ENCODE peak calls at places on chromosomes 6 and 20, in six cellular contexts. R is endodermal cell, G is psoas muscle, J is colonic mucosa, E is adrenal gland, T is uterus. M is an unnamed sample. For H3K9me3, the result is how much of the 10 kb centered on the place peaks cover.

GRCh38 chr20:19552144-19552895 is 205.7 kb upstream of the RIN2 start:
- DNase-seq in R (peak), G (no peak), J (no peak), E (peak), T (peak), M (no peak)

GRCh38 chr6:40891686-40892085 is 147.3 kb downstream of the UNC5CL start:
- DNase-seq in R (no peak), G (no peak), J (no peak), E (no peak), T (no peak), M (no peak)

GRCh38 chr20:38970302-38970701 is 8.2 kb downstream of the DHX35 start:
- DNase-seq in R (no peak), G (no peak), J (no peak), E (no peak), T (no peak), M (no peak)

GRCh38 chr20:32252189-32252588 is 25.3 kb upstream of the KIF3B start:
- DNase-seq in R (no peak), G (no peak), J (no peak), E (no peak), T (no peak), M (no peak)

GRCh38 chr6:162090734-162091133 is 636.8 kb downstream of the PRKN start:
- DNase-seq in R (no peak), G (no peak), J (no peak), E (no peak), T (no peak), M (no peak)

GRCh38 chr6:140571139-140571538 is 1196.7 kb upstream of the CITED2 start:
- DNase-seq in R (no peak), G (no peak), J (no peak), E (no peak), T (no peak), M (no peak)

GRCh38 chr6:138182939-138183791 is 21.4 kb downstream of the ARFGEF3 start:
- DNase-seq in R (peak), G (no peak), J (peak), E (no peak), T (no peak), M (no peak)

GRCh38 chr6:113610377-113610988 is 246.7 kb upstream of the MARCKS start:
- DNase-seq in R (no peak), G (no peak), J (no peak), E (no peak), T (no peak), M (no peak)

GRCh38 chr6:30826961-30827342 is 57.4 kb upstream of the DDR1 start:
- DNase-seq in R (peak), G (peak), J (peak), E (no peak), T (no peak), M (no peak)

GRCh38 chr6:45586216-45587171 is 208.8 kb upstream of the SUPT3H start:
- DNase-seq in R (peak), G (no peak), J (no peak), E (no peak), T (no peak), M (no peak)

GRCh38 chr6:34529665-34530327 is 26.3 kb downstream of the SPDEF start:
- DNase-seq in R (no peak), G (no peak), J (peak), E (no peak), T (no peak), M (no peak)

GRCh38 chr6:43952746-43953145 is 174.5 kb downstream of the MRPL14 start:
- DNase-seq in R (peak), G (no peak), J (no peak), E (peak), T (peak), M (no peak)

GRCh38 chr6:162849269-162849668 is 121.5 kb downstream of the PACRG start:
- DNase-seq in R (peak), G (no peak), J (no peak), E (no peak), T (no peak), M (no peak)

GRCh38 chr20:33578510-33578909 is 83.6 kb upstream of the C20orf144 start:
- DNase-seq in R (no peak), G (no peak), J (no peak), E (no peak), T (no peak), M (peak)

GRCh38 chr6:17869010-17869752 is 118.3 kb downstream of the KIF13A start:
- DNase-seq in R (no peak), G (no peak), J (no peak), E (no peak), T (no peak), M (no peak)

DNA sequence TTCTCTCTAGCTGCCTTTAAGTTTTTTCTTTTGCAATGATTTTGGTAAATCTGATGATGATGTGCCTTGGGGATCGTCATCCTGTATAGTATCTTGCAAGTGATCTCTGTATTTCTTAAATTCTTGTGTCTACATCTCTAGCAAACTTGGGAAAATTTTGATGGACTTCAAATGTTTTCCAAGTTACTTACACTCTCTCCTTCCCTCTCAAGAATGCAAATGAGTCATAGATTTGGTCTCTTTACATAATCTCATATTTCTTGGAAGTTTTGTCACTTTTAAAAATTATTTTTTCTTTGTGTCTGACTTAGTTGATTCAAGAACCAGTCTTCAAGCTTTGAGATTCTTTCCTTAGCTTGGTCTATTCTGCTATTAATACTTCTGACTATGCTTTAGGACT is 176.4 kb downstream of the TBC1D32 start:
- DNase-seq in R (no peak), G (no peak), J (no peak), E (no peak), T (no peak), M (no peak)
- H3K9me3 ChIP-seq in R (under half), G (under half), J (under half), E (under half), T (under half), M (under half)

DNA sequence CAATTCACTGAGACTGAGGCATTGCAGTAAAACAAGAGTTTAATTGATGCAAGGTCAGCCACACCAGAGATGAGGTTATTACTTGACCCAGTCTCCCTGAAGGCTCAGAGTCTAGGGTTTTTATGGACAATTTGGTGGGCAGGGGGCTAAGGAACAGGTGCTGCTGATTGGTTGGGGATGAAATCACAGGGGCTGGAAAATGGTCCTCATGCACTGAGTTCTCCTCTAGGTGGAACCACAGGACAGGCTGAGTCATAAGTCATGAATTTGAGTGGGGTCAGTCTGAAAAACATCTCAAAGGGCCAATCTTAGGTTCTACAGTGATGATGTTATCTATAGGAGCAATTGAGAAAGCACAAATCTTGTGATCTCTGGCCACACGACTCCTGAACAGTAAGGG is 6.0 kb upstream of the MRS2 start:
- DNase-seq in R (no peak), G (no peak), J (no peak), E (no peak), T (no peak), M (no peak)
- TF ChIP-seq CTCF in R (no peak), G (no peak), J (no peak), E (no peak), T (no peak), M (no peak)

DNA sequence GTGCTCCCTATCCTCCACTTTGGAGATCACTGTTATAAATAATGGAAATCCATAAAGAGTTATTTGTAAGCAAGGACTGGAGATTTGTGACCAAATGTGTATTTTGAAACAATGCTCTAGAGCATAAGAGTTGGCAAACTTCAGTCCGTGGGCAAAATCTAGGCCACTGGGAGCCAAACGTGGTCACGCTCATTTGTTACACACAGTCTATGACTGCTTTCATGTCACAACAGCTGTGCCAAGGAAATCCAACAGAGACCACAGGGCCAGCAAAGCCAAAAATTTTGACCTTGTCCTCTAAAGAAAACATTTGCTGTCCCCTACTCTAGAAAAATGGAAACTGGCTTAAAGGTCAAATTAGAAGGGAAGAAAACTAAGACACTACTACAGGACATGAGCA is 7.9 kb downstream of the ZNF334 start:
- DNase-seq in R (no peak), G (no peak), J (no peak), E (no peak), T (no peak), M (no peak)
- H3K9me3 ChIP-seq in R (half or more), G (under half), J (under half), E (under half), T (under half), M (under half)

DNA sequence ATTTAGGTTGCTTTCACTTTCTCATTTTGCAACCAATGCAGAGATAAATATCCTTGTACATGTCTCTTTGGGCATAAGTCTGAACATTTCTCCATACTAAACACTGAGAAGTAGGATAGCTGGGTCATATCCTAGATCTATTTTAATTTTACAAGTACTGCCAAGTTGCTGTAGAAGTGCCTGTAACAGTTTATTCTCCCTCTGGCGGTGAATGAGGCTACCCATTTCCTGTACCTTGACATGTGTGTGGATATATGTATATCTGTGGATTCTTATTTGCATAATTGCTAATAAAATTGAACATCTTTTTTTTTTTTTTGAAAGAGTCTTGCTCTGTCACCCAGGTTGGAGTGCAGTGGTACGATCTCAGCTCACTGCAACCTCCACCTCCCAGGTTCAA is 48.0 kb upstream of the PNRC1 start:
- DNase-seq in R (no peak), G (no peak), J (no peak), E (no peak), T (no peak), M (no peak)
- TF ChIP-seq CTCF in R (no peak), G (peak), J (no peak), E (peak), T (no peak), M (peak)

DNA sequence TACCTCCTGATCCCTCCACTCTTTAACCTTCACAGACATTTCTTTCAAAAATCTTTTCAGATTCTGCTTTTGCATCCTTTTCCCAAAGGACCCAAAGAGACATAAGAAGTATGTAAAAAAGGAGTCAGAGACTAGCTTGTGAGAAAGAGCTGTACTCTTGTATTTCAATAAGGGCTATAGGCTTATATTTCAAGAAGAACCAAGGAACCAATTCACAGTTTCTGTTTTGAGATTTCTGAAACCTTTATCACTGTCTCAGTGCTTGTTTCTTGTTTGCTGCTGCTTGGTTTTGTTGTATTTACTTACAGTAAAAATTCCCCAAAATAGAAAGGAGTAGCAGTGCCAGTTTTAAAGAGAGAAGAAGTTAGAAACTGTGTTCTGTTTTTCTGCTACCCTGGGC is 461.6 kb upstream of the ID4 start:
- DNase-seq in R (no peak), G (no peak), J (no peak), E (no peak), T (no peak), M (no peak)
- H3K9me3 ChIP-seq in R (under half), G (under half), J (under half), E (under half), T (under half), M (under half)

GRCh38 chr6:19368511-19368910 is 468.7 kb upstream of the ID4 start:
- DNase-seq in R (no peak), G (no peak), J (no peak), E (no peak), T (no peak), M (no peak)
- TF ChIP-seq CTCF in R (peak), G (no peak), J (no peak), E (no peak), T (no peak), M (no peak)

DNA sequence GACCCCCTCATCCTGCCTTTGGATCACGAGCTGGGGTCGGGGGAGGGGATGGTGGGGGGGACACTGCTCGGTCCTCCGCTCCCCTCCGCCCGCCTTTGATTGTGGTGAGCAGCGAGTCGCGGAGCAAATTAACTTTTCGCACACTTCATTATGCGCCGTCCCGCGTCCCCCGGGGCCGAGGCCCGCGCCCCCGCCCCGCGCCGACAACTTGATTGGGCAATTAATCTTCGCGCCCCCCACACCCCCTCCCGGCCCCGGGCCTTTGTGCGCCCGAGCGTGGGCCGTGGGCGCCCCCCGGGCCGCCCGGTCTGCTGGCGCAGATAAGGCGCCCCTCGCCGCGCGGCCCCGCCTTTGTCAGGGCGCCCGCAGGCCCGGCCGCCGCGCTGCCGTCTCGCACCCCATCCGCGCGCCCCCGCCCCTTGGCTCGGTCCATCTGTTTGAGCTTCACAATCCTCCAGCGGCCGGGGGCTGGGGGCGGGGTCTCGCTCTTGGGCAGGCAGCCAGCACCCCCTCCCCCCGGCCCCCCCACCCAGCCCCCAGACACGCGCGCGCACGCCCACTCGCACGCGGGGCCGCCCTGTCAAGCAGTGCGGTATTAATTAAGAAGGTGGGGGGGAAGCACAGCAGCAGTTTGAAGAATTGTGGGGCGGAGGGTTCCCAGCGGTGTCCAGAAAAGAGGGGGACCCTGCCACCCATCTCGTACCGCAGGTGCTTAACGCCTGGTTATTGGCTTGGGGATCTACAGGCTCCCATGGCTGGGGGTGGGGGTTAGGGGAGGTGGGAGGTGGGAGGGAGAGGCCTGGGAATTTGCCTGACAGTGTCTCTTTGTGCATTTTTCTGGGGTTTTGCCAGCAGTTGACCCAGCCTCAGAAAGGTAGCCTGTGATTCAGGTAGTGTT is 34.5 kb upstream of the SCRT2 start:
- DNase-seq in R (peak), G (no peak), J (no peak), E (no peak), T (no peak), M (no peak)
- H3K9me3 ChIP-seq in R (under half), G (under half), J (under half), E (under half), T (under half), M (under half)

M was measured in AG04450.